ENCODE peak calls at places on chromosomes 3 and 15, in five cellular contexts. B, L, H, T and E are unnamed samples.

GRCh38 chr3:101868534-101869464 is 19.5 kb downstream of the NFKBIZ start:
- DNase-seq in B (no peak), L (no peak), H (peak), T (peak), E (no peak)

GRCh38 chr3:28347374-28348285 is 891 bp upstream of the ZCWPW2 start:
- DNase-seq in B (no peak), L (no peak), H (peak), T (peak), E (no peak)

GRCh38 chr3:5227812-5228211 is 40.3 kb downstream of the EDEM1 start:
- DNase-seq in B (no peak), L (no peak), H (no peak), T (no peak), E (no peak)

GRCh38 chr15:51030649-51031316 is 63.9 kb downstream of the TNFAIP8L3 start:
- DNase-seq in B (peak), L (no peak), H (peak), T (peak), E (no peak)

GRCh38 chr3:34155108-34155507 is 356.7 kb downstream of the PDCD6IP start:
- DNase-seq in B (no peak), L (no peak), H (no peak), T (no peak), E (no peak)

GRCh38 chr15:52936489-52936888 is 146.4 kb upstream of the ONECUT1 start:
- DNase-seq in B (no peak), L (no peak), H (no peak), T (no peak), E (no peak)

GRCh38 chr3:150097588-150097890 is 126.8 kb upstream of the PFN2 start:
- DNase-seq in B (no peak), L (no peak), H (no peak), T (peak), E (no peak)

GRCh38 chr15:81291916-81292424 is 32.0 kb downstream of the STARD5 start:
- DNase-seq in B (no peak), L (no peak), H (no peak), T (no peak), E (no peak)

GRCh38 chr3:122101646-122102045 is 46.5 kb downstream of the CD86 start:
- DNase-seq in B (no peak), L (no peak), H (peak), T (peak), E (no peak)

GRCh38 chr15:41599061-41599460 is 40.0 kb downstream of the TYRO3 start:
- DNase-seq in B (no peak), L (no peak), H (no peak), T (no peak), E (no peak)

GRCh38 chr3:105828703-105829102 is 40.1 kb downstream of the CBLB start:
- DNase-seq in B (no peak), L (no peak), H (no peak), T (no peak), E (no peak)

GRCh38 chr3:151156618-151157216 is 46.3 kb downstream of the GPR171 start:
- DNase-seq in B (no peak), L (peak), H (peak), T (peak), E (no peak)

GRCh38 chr15:93488157-93488803 is 399.3 kb upstream of the RGMA start:
- DNase-seq in B (no peak), L (no peak), H (no peak), T (no peak), E (no peak)

GRCh38 chr15:66233487-66234415 is 19.8 kb downstream of the MEGF11 start:
- DNase-seq in B (no peak), L (no peak), H (peak), T (peak), E (no peak)

GRCh38 chr3:185362850-185363661 is at the start of gene MAP3K13:
- DNase-seq in B (peak), L (peak), H (peak), T (peak), E (no peak)

GRCh38 chr3:64539451-64540196 is 148.2 kb downstream of the ADAMTS9 start:
- DNase-seq in B (peak), L (no peak), H (no peak), T (peak), E (no peak)

GRCh38 chr3:124784686-124785382 is 54.6 kb downstream of the UMPS start:
- DNase-seq in B (no peak), L (no peak), H (no peak), T (peak), E (no peak)

DNA sequence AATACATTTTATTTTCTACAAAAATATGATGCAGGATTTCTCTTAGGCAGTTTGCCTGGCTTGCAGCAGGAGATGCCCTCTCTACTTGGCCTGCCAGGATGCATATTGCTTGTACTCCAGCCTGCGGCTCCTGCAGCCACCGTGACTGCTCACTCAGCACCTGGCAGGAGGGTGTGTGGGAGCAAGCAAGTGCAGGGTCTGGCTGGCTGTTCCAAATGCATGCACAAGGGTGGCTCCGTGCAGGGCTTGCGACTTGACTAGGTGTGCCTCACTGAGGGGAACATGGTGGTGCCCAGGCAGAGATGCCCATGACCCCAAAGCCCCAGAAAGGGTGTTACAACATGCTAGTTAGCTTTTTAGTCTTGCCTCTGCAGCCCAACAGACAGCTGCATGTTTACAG is 1240.2 kb upstream of the ALCAM start:
- DNase-seq in B (no peak), L (no peak), H (no peak), T (no peak), E (no peak)
- TF ChIP-seq CTCF in B (no peak), L (no peak), H (no peak), T (no peak), E (no peak)

GRCh38 chr15:25136119-25136518 is 181.3 kb downstream of the SNRPN start:
- DNase-seq in B (no peak), L (peak), H (no peak), T (no peak), E (no peak)
- TF ChIP-seq CTCF in B (no peak), L (peak), H (no peak), T (peak), E (no peak)

GRCh38 chr3:1251282-1252060 is 158.6 kb downstream of the CNTN6 start:
- DNase-seq in B (no peak), L (no peak), H (no peak), T (peak), E (no peak)
- TF ChIP-seq CTCF in B (no peak), L (no peak), H (no peak), T (peak), E (no peak)

DNA sequence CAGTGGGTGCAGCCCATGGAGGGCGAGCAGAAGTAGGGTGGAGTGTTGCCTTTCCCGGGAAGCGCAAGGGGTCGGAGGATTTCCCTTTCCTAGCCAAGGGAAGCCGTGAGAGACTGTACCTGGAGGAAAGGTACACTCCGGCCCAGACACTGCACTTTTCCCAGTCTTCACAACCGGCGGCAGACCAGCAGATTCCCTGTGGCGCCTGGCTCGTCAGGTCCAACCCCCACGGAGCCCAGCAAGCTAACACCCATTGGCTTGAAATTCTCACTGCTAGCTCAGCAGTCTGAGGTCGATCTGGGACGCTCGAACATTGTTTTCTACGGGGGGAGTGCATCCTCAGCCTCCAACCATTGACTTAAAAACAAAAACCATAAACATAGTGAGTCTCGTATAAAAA is 26.5 kb downstream of the CCNB2 start:
- DNase-seq in B (no peak), L (no peak), H (no peak), T (no peak), E (no peak)
- TF ChIP-seq CTCF in B (no peak), L (no peak), H (no peak), T (no peak), E (no peak)

DNA sequence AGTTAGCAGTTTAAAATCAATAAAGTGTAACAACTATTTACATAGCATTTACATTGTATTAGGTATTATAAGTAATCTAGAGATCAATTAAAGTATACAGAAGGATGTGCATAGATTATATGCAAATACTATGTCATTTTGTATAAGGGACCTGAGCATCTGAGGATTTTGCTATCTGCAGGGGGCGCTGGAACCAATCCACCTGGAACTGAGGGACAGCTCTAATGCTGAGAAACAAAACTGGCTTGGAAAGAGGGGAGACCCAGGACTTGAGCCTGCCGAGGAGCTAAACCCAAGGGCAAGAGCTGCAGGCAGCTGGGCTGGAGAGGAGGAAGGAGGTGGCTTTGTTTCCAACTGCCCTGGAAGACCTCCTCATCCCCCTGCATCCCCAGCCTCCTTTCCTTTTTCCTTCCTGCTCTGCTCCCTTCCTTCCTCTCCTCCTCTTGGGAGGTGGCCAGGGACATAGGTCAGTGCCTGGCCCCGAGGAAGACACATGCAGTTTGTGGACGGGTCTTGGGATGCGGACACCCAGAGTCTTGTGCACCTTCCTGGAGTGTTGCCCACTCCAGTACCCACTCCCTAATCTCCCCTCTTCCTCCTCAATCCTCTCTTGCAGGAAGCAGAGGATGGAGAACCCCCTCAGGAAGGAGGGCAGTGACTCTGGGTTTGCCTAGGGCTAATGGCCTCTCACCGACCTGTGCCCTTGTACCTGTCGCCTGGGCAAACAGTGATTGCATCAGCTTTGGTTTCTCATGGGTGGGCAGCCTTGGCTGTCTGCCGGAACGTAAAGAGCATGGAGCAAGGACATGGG is 826 bp upstream of the RTP3 start:
- DNase-seq in B (no peak), L (peak), H (no peak), T (no peak), E (no peak)
- TF ChIP-seq CTCF in B (no peak), L (peak), H (peak), T (peak), E (no peak)

GRCh38 chr15:69955240-69955894 is 142.3 kb downstream of the TLE3 start:
- DNase-seq in B (no peak), L (no peak), H (no peak), T (no peak), E (no peak)
- TF ChIP-seq CTCF in B (no peak), L (no peak), H (no peak), T (no peak), E (no peak)

GRCh38 chr3:144185291-144185690 is 213.7 kb downstream of the DIPK2A start:
- DNase-seq in B (no peak), L (no peak), H (no peak), T (peak), E (no peak)

GRCh38 chr3:144189044-144189443 is 217.4 kb downstream of the DIPK2A start:
- DNase-seq in B (no peak), L (no peak), H (no peak), T (peak), E (no peak)

GRCh38 chr3:144182501-144182900 is 210.9 kb downstream of the DIPK2A start:
- DNase-seq in B (no peak), L (no peak), H (no peak), T (no peak), E (no peak)

GRCh38 chr3:144187531-144188230 is 216.1 kb downstream of the DIPK2A start:
- DNase-seq in B (no peak), L (no peak), H (no peak), T (peak), E (no peak)
- TF ChIP-seq CTCF in B (no peak), L (no peak), H (no peak), T (no peak), E (no peak)

GRCh38 chr3:47747558-47747957 is 34.1 kb downstream of the SMARCC1 start:
- DNase-seq in B (no peak), L (no peak), H (no peak), T (no peak), E (no peak)
- TF ChIP-seq CTCF in B (no peak), L (no peak), H (no peak), T (no peak), E (no peak)